ENCODE peak calls at places on chromosomes 3 and 15, in eight cellular contexts. G is ovary; P is effector CD4-positive, alpha-beta T cell; B is GM23248; I is stimulated activated CD4-positive, alpha-beta T cell treated with anti-CD3 and anti-CD28 coated beads, Interleukin-15, amount 100 ng/mL, for 1 hour; R is A549; F is frontal cortex; U is hypothalamus. N is an unnamed sample.

GRCh38 chr3:43236008-43236407 is 50.3 kb upstream of the SNRK start:
- DNase-seq in I (no peak), F (no peak), U (no peak), G (no peak), P (no peak), B (peak), R (no peak), N (peak)

GRCh38 chr15:81002254-81003022 is 1.7 kb downstream of the TLNRD1 start:
- DNase-seq in I (no peak), G (no peak), F (no peak), R (no peak), U (no peak), P (no peak), B (peak), N (no peak)

GRCh38 chr15:47757331-47757730 is 40.0 kb downstream of the SEMA6D start:
- DNase-seq in F (no peak), G (no peak), B (no peak), R (no peak), P (no peak), I (no peak), U (no peak), N (no peak)

GRCh38 chr15:83516935-83517334 is 69.8 kb downstream of the SH3GL3 start:
- DNase-seq in F (no peak), U (no peak), P (no peak), R (no peak), I (no peak), G (no peak), B (peak), N (peak)

GRCh38 chr15:92294759-92295158 is 98.9 kb upstream of the ST8SIA2 start:
- DNase-seq in P (no peak), R (no peak), F (no peak), U (no peak), G (no peak), I (no peak), B (no peak), N (no peak)

GRCh38 chr15:33091983-33092688 is 102.4 kb downstream of the FMN1 start:
- DNase-seq in U (no peak), P (no peak), G (no peak), I (no peak), R (no peak), F (no peak), B (no peak), N (peak)

GRCh38 chr3:125582707-125583106 is 12.6 kb downstream of the OSBPL11 start:
- DNase-seq in R (no peak), I (no peak), B (peak), G (no peak), P (no peak), U (no peak), F (no peak), N (peak)

GRCh38 chr3:14524311-14524711 is 15.8 kb downstream of the GRIP2 start:
- DNase-seq in F (no peak), I (no peak), B (no peak), R (no peak), U (no peak), P (no peak), G (peak), N (no peak)

GRCh38 chr3:160210799-160211221 is 14.4 kb upstream of the C3orf80 start:
- DNase-seq in B (peak), I (no peak), R (no peak), U (no peak), F (no peak), G (no peak), P (no peak), N (peak)

GRCh38 chr15:62059818-62060115 is 480 bp downstream of the VPS13C start:
- DNase-seq in I (peak), P (peak), B (peak), G (peak), F (peak), U (no peak), R (peak), N (peak)

GRCh38 chr3:193978446-193978845 is 157.5 kb upstream of the HES1 start:
- DNase-seq in U (no peak), G (no peak), I (no peak), P (no peak), R (no peak), B (no peak), F (no peak), N (no peak)

GRCh38 chr3:177776656-177777055 is 579.4 kb upstream of the TBL1XR1 start:
- DNase-seq in U (no peak), B (peak), P (no peak), G (no peak), R (no peak), F (no peak), I (no peak), N (peak)

GRCh38 chr3:13069495-13069894 is 3.7 kb downstream of the IQSEC1 start:
- DNase-seq in I (no peak), P (peak), B (no peak), R (no peak), U (no peak), G (no peak), F (no peak), N (no peak)